ENCODE peak calls at places on chromosome 12, in nine cellular contexts. D, H, R, B, K, W, L, S and C are unnamed samples.

GRCh38 chr12:34403706-34404376 is 381.5 kb downstream of the ALG10 start:
- DNase-seq in D (no peak), H (peak), R (no peak), B (peak), K (no peak), W (no peak), L (no peak), S (peak), C (peak)

GRCh38 chr12:88684610-88685009 is 104.3 kb upstream of the KITLG start:
- DNase-seq in D (no peak), H (no peak), R (no peak), B (no peak), K (no peak), W (no peak), L (no peak), S (no peak), C (no peak)

GRCh38 chr12:31322651-31323248 is 3.2 kb downstream of the SINHCAF start:
- DNase-seq in D (peak), H (peak), R (no peak), B (no peak), K (no peak), W (peak), L (no peak), S (no peak), C (no peak)

GRCh38 chr12:72388322-72388721 is 116.2 kb downstream of the TRHDE start:
- DNase-seq in D (no peak), H (no peak), R (no peak), B (no peak), K (no peak), W (no peak), L (no peak), S (no peak), C (no peak)

GRCh38 chr12:49706351-49707126 is 666 bp downstream of the FMNL3 start:
- DNase-seq in D (peak), H (peak), R (no peak), B (peak), K (peak), W (peak), L (no peak), S (peak), C (peak)

GRCh38 chr12:123395236-123395635 is 11.3 kb downstream of the KMT5A start:
- DNase-seq in D (no peak), H (no peak), R (no peak), B (no peak), K (no peak), W (no peak), L (no peak), S (no peak), C (no peak)

GRCh38 chr12:59041241-59042121 is 121.2 kb upstream of the LRIG3 start:
- DNase-seq in D (no peak), H (peak), R (no peak), B (no peak), K (no peak), W (peak), L (no peak), S (no peak), C (peak)

GRCh38 chr12:30835216-30835615 is 80.5 kb upstream of the CAPRIN2 start:
- DNase-seq in D (no peak), H (no peak), R (no peak), B (no peak), K (no peak), W (no peak), L (no peak), S (no peak), C (no peak)

GRCh38 chr12:92277795-92278194 is 132.1 kb upstream of the BTG1 start:
- DNase-seq in D (no peak), H (no peak), R (no peak), B (no peak), K (no peak), W (no peak), L (no peak), S (no peak), C (no peak)

GRCh38 chr12:50222275-50222783 is 55.2 kb upstream of the CERS5 start:
- DNase-seq in D (peak), H (peak), R (peak), B (peak), K (peak), W (peak), L (peak), S (no peak), C (peak)

GRCh38 chr12:106145539-106146447 is 7.0 kb upstream of the NUAK1 start:
- DNase-seq in D (no peak), H (no peak), R (no peak), B (no peak), K (no peak), W (no peak), L (no peak), S (no peak), C (no peak)

GRCh38 chr12:76274699-76275098 is 73.5 kb downstream of the BBS10 start:
- DNase-seq in D (no peak), H (peak), R (peak), B (no peak), K (no peak), W (no peak), L (no peak), S (no peak), C (peak)

GRCh38 chr12:70178038-70178437 is 65.2 kb upstream of the CNOT2 start:
- DNase-seq in D (no peak), H (no peak), R (no peak), B (no peak), K (no peak), W (no peak), L (no peak), S (no peak), C (peak)

GRCh38 chr12:2836004-2836403 is 1.2 kb upstream of the NRIP2 start:
- DNase-seq in D (no peak), H (no peak), R (no peak), B (no peak), K (no peak), W (no peak), L (no peak), S (no peak), C (no peak)

GRCh38 chr12:127803545-127803944 is 463.4 kb upstream of the TMEM132C start:
- DNase-seq in D (no peak), H (no peak), R (no peak), B (no peak), K (no peak), W (peak), L (no peak), S (no peak), C (no peak)

GRCh38 chr12:4270016-4270669 is 3.4 kb upstream of the CCND2 start:
- DNase-seq in D (no peak), H (no peak), R (peak), B (no peak), K (no peak), W (no peak), L (peak), S (no peak), C (no peak)

GRCh38 chr12:109759076-109759420 is 45.4 kb downstream of the FAM222A start:
- DNase-seq in D (no peak), H (no peak), R (no peak), B (no peak), K (no peak), W (no peak), L (no peak), S (peak), C (no peak)

GRCh38 chr12:123597100-123597499 is 4.8 kb upstream of the DDX55 start:
- DNase-seq in D (no peak), H (no peak), R (no peak), B (no peak), K (no peak), W (no peak), L (no peak), S (no peak), C (no peak)

GRCh38 chr12:19462441-19462840 is 23.1 kb downstream of the AEBP2 start:
- DNase-seq in D (no peak), H (no peak), R (no peak), B (no peak), K (no peak), W (no peak), L (no peak), S (no peak), C (no peak)

GRCh38 chr12:93790472-93791152 is 113.4 kb downstream of the CRADD start:
- DNase-seq in D (no peak), H (no peak), R (peak), B (no peak), K (no peak), W (peak), L (no peak), S (no peak), C (peak)

GRCh38 chr12:104792570-104792969 is 165.5 kb downstream of the SLC41A2 start:
- DNase-seq in D (no peak), H (peak), R (no peak), B (no peak), K (no peak), W (peak), L (no peak), S (no peak), C (peak)

GRCh38 chr12:106020736-106021135 is 118.0 kb downstream of the NUAK1 start:
- DNase-seq in D (no peak), H (no peak), R (no peak), B (no peak), K (no peak), W (no peak), L (no peak), S (no peak), C (no peak)

GRCh38 chr12:39606712-39607423 is 12.7 kb downstream of the ABCD2 start:
- DNase-seq in D (no peak), H (no peak), R (no peak), B (no peak), K (no peak), W (no peak), L (no peak), S (no peak), C (no peak)

GRCh38 chr12:47547077-47547476 is 158.8 kb downstream of the RPAP3 start:
- DNase-seq in D (no peak), H (peak), R (no peak), B (no peak), K (no peak), W (peak), L (no peak), S (no peak), C (peak)